ENCODE peak calls at places on chromosomes 1 and 21, in ten cellular contexts. W, A, F, P, L, S, M, D, E and K are unnamed samples.

GRCh38 chr1:162062542-162063015 is 6.9 kb upstream of the NOS1AP start:
- DNase-seq in S (no peak), P (no peak), D (no peak), F (peak; percentile 51), L (peak; percentile 74), W (no peak), E (no peak), M (peak; percentile 88), A (no peak), K (peak; percentile 58)

GRCh38 chr1:47997289-47998200 is at the start of gene TRABD2B:
- DNase-seq in D (peak; percentile 34), L (peak; percentile 85), P (peak; percentile 53), W (peak; percentile 81), M (peak; percentile 8), A (peak; percentile 83), F (peak; percentile 72), E (peak; percentile 69), S (peak; percentile 89), K (peak; percentile 89)

GRCh38 chr1:24414884-24415333 is 693 bp upstream of the NIPAL3 start:
- DNase-seq in E (no peak), W (no peak), P (no peak), L (no peak), D (no peak), M (no peak), A (no peak), F (no peak), S (no peak), K (no peak)

GRCh38 chr21:41706678-41707077 is 60.2 kb downstream of the RIPK4 start:
- DNase-seq in M (peak; percentile 37), D (no peak), A (no peak), P (peak; percentile 55), W (no peak), S (peak; percentile 31), F (no peak), L (peak; percentile 32), E (no peak), K (peak; percentile 87)

GRCh38 chr1:230424440-230425251 is 1.5 kb downstream of the PGBD5 start:
- DNase-seq in M (no peak), L (no peak), D (no peak), A (no peak), E (no peak), P (no peak), S (no peak), W (no peak), F (peak; percentile 66), K (peak; percentile 31)

GRCh38 chr1:230917284-230918135 is 49.2 kb upstream of the C1orf198 start:
- DNase-seq in P (peak; percentile 57), L (peak; percentile 86), F (peak; percentile 81), W (peak; percentile 55), A (peak; percentile 59), M (peak; percentile 46), E (peak; percentile 83), S (peak; percentile 28), D (peak; percentile 63), K (peak; percentile 92)

GRCh38 chr1:155801149-155801548 is 55.9 kb downstream of the GON4L start:
- DNase-seq in S (no peak), E (no peak), F (no peak), L (peak; percentile 41), A (no peak), D (no peak), W (no peak), P (no peak), M (peak; percentile 52), K (no peak)

GRCh38 chr1:10613340-10613739 is 138.6 kb downstream of the PEX14 start:
- DNase-seq in M (no peak), P (no peak), L (no peak), S (no peak), E (no peak), A (no peak), F (no peak), W (no peak), D (no peak), K (no peak)

GRCh38 chr21:25907573-25908275 is 173.0 kb downstream of the GABPA start:
- DNase-seq in L (peak; percentile 30), M (no peak), F (no peak), S (no peak), A (no peak), W (no peak), P (no peak), D (no peak), E (peak; percentile 56), K (no peak)

GRCh38 chr1:43973981-43974442 is 748 bp upstream of the ATP6V0B start:
- DNase-seq in M (no peak), W (no peak), A (no peak), S (no peak), E (no peak), L (no peak), P (peak; percentile 41), F (no peak), D (no peak), K (no peak)

GRCh38 chr1:201536542-201536941 is 2.4 kb upstream of the NAV1 start:
- DNase-seq in E (no peak), M (peak; percentile 89), P (no peak), F (no peak), W (no peak), L (peak; percentile 75), D (no peak), A (peak; percentile 69), S (peak; percentile 30), K (no peak)

GRCh38 chr1:215568287-215568692 is 1.2 kb downstream of the KCTD3 start:
- DNase-seq in W (no peak), M (peak; percentile 40), D (no peak), S (no peak), E (peak; percentile 51), P (peak; percentile 53), A (no peak), F (no peak), L (peak; percentile 67), K (peak; percentile 42)

GRCh38 chr1:1246601-1247340 is at the start of gene C1QTNF12:
- DNase-seq in P (no peak), W (no peak), M (no peak), A (peak; percentile 14), E (no peak), S (no peak), L (no peak), D (no peak), F (no peak), K (no peak)

GRCh38 chr1:61101461-61102440 is 19.4 kb downstream of the NFIA start:
- DNase-seq in A (no peak), S (no peak), P (no peak), D (no peak), L (no peak), M (no peak), W (no peak), F (no peak), E (no peak), K (no peak)

GRCh38 chr1:20472121-20472520 is 13.9 kb downstream of the CAMK2N1 start:
- DNase-seq in A (no peak), E (no peak), L (no peak), W (no peak), P (no peak), M (no peak), D (no peak), F (no peak), S (no peak), K (no peak)

GRCh38 chr1:180925471-180926051 is 12.9 kb downstream of the KIAA1614 start:
- DNase-seq in S (no peak), D (no peak), M (no peak), P (no peak), L (no peak), W (no peak), A (no peak), F (peak; percentile 29), E (peak; percentile 86), K (peak; percentile 58)

GRCh38 chr1:23273450-23274133 is 56.3 kb upstream of the HTR1D start:
- DNase-seq in L (peak; percentile 83), P (no peak), S (peak; percentile 52), A (no peak), D (no peak), F (no peak), W (no peak), E (no peak), M (peak; percentile 81), K (peak; percentile 60)

GRCh38 chr1:113809651-113810602 is 2.3 kb downstream of the RSBN1 start:
- DNase-seq in W (no peak), P (no peak), A (no peak), M (peak; percentile 39), D (no peak), F (peak; percentile 12), L (no peak), S (peak; percentile 43), E (no peak), K (peak; percentile 72)